ENCODE peak calls at places on chromosomes 16 and 17, in eight cellular contexts. One of them, this sample, is unnamed.

GRCh38 chr16:84851192-84852127 is 31.7 kb downstream of the CRISPLD2 start:
- DNase-seq in A549: peak
- DNase-seq in psoas muscle: no peak
- DNase-seq in cardiac muscle cell: peak
- DNase-seq in CD4-positive, alpha-beta memory T cell: no peak
- DNase-seq in tibial artery: no peak
- DNase-seq in HepG2: peak
- DNase-seq in heart right ventricle: no peak
- DNase-seq in this sample: no peak

GRCh38 chr16:27254262-27254811 is 14.2 kb downstream of the NSMCE1 start:
- DNase-seq in A549: no peak
- DNase-seq in psoas muscle: no peak
- DNase-seq in cardiac muscle cell: no peak
- DNase-seq in CD4-positive, alpha-beta memory T cell: no peak
- DNase-seq in tibial artery: no peak
- DNase-seq in HepG2: no peak
- DNase-seq in heart right ventricle: no peak
- DNase-seq in this sample: peak

GRCh38 chr17:79730769-79731483 is at the start of gene ENPP7:
- DNase-seq in A549: no peak
- DNase-seq in psoas muscle: no peak
- DNase-seq in cardiac muscle cell: no peak
- DNase-seq in CD4-positive, alpha-beta memory T cell: no peak
- DNase-seq in tibial artery: no peak
- DNase-seq in HepG2: peak
- DNase-seq in heart right ventricle: no peak
- DNase-seq in this sample: no peak

GRCh38 chr16:27999687-28000086 is 63.8 kb downstream of the GSG1L start:
- DNase-seq in A549: no peak
- DNase-seq in psoas muscle: no peak
- DNase-seq in cardiac muscle cell: no peak
- DNase-seq in CD4-positive, alpha-beta memory T cell: no peak
- DNase-seq in tibial artery: no peak
- DNase-seq in HepG2: no peak
- DNase-seq in heart right ventricle: no peak
- DNase-seq in this sample: no peak

GRCh38 chr17:7782237-7782636 is 51.8 kb upstream of the KDM6B start:
- DNase-seq in A549: no peak
- DNase-seq in psoas muscle: no peak
- DNase-seq in cardiac muscle cell: peak
- DNase-seq in CD4-positive, alpha-beta memory T cell: no peak
- DNase-seq in tibial artery: no peak
- DNase-seq in HepG2: no peak
- DNase-seq in heart right ventricle: no peak
- DNase-seq in this sample: no peak

GRCh38 chr16:15650698-15651161 is 685 bp downstream of the NDE1 start:
- DNase-seq in A549: no peak
- DNase-seq in psoas muscle: no peak
- DNase-seq in cardiac muscle cell: peak
- DNase-seq in CD4-positive, alpha-beta memory T cell: peak
- DNase-seq in tibial artery: peak
- DNase-seq in HepG2: no peak
- DNase-seq in heart right ventricle: no peak
- DNase-seq in this sample: no peak

GRCh38 chr17:2721603-2722002 is 10.0 kb upstream of the CLUH start:
- DNase-seq in A549: no peak
- DNase-seq in psoas muscle: no peak
- DNase-seq in cardiac muscle cell: no peak
- DNase-seq in CD4-positive, alpha-beta memory T cell: no peak
- DNase-seq in tibial artery: no peak
- DNase-seq in HepG2: no peak
- DNase-seq in heart right ventricle: no peak
- DNase-seq in this sample: no peak

GRCh38 chr16:77212736-77213541 is 13.7 kb downstream of the SYCE1L start:
- DNase-seq in A549: peak
- DNase-seq in psoas muscle: peak
- DNase-seq in cardiac muscle cell: peak
- DNase-seq in CD4-positive, alpha-beta memory T cell: peak
- DNase-seq in tibial artery: no peak
- DNase-seq in HepG2: no peak
- DNase-seq in heart right ventricle: peak
- DNase-seq in this sample: no peak

GRCh38 chr16:8590161-8590688 is at the start of gene TMEM114:
- DNase-seq in A549: no peak
- DNase-seq in psoas muscle: no peak
- DNase-seq in cardiac muscle cell: no peak
- DNase-seq in CD4-positive, alpha-beta memory T cell: no peak
- DNase-seq in tibial artery: no peak
- DNase-seq in HepG2: no peak
- DNase-seq in heart right ventricle: no peak
- DNase-seq in this sample: no peak

GRCh38 chr16:21157632-21158031 is 842 bp upstream of the LDAF1 start:
- DNase-seq in A549: no peak
- DNase-seq in psoas muscle: no peak
- DNase-seq in cardiac muscle cell: no peak
- DNase-seq in CD4-positive, alpha-beta memory T cell: no peak
- DNase-seq in tibial artery: no peak
- DNase-seq in HepG2: no peak
- DNase-seq in heart right ventricle: no peak
- DNase-seq in this sample: no peak

GRCh38 chr16:21161211-21161610 is 2.7 kb downstream of the LDAF1 start:
- DNase-seq in A549: no peak
- DNase-seq in psoas muscle: no peak
- DNase-seq in cardiac muscle cell: no peak
- DNase-seq in CD4-positive, alpha-beta memory T cell: no peak
- DNase-seq in tibial artery: no peak
- DNase-seq in HepG2: no peak
- DNase-seq in heart right ventricle: peak
- DNase-seq in this sample: no peak

GRCh38 chr16:21158208-21159110 is at the start of gene LDAF1:
- DNase-seq in A549: peak
- DNase-seq in psoas muscle: peak
- DNase-seq in cardiac muscle cell: peak
- DNase-seq in CD4-positive, alpha-beta memory T cell: peak
- DNase-seq in tibial artery: peak
- DNase-seq in HepG2: peak
- DNase-seq in heart right ventricle: peak
- DNase-seq in this sample: no peak

GRCh38 chr16:21160276-21160675 is 1.8 kb downstream of the LDAF1 start:
- DNase-seq in A549: no peak
- DNase-seq in psoas muscle: no peak
- DNase-seq in cardiac muscle cell: no peak
- DNase-seq in CD4-positive, alpha-beta memory T cell: no peak
- DNase-seq in tibial artery: no peak
- DNase-seq in HepG2: no peak
- DNase-seq in heart right ventricle: no peak
- DNase-seq in this sample: no peak

DNA sequence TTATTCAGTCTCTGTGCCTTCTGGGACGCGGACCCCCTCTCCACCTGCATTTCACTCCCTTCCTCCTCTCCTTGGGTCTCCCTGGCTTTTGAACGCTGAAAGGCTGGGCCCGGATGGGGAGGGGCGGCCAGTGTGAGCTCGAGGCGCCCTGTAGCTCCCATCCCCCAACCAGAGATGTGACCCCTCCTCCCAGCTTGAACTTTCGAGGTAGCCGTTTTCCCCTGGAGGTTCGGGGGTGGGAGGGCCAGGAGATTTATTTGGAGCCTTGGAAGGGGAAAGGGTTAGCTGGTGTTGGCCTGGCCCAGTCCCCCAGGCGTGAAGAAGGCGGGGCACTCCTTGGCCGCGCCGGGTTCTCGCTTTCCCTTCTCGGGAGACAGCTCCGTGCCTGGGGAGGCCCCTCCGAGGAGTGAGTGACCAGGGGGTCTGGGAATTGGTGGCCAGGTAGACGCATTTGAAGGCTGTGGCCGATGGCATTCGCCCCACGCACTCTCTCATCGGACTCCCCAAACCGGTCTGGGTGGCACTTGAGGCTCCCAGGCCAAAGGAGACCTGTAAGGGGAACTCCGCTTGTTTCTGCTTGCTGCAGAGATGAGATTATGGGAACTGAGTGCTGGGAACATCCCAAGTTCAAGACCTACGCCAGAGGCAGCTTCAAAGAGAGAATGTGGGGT is 942 bp downstream of the LDAF1 start:
- DNase-seq in A549: no peak
- DNase-seq in psoas muscle: peak
- DNase-seq in cardiac muscle cell: no peak
- DNase-seq in CD4-positive, alpha-beta memory T cell: peak
- DNase-seq in tibial artery: peak
- DNase-seq in HepG2: no peak
- DNase-seq in heart right ventricle: peak
- DNase-seq in this sample: no peak
- H3K27ac ChIP-seq in A549: peak
- H3K27ac ChIP-seq in psoas muscle: peak
- H3K27ac ChIP-seq in cardiac muscle cell: no peak
- H3K27ac ChIP-seq in CD4-positive, alpha-beta memory T cell: peak
- H3K27ac ChIP-seq in tibial artery: peak
- H3K27ac ChIP-seq in HepG2: no peak
- H3K27ac ChIP-seq in heart right ventricle: peak
- H3K27ac ChIP-seq in this sample: peak

DNA sequence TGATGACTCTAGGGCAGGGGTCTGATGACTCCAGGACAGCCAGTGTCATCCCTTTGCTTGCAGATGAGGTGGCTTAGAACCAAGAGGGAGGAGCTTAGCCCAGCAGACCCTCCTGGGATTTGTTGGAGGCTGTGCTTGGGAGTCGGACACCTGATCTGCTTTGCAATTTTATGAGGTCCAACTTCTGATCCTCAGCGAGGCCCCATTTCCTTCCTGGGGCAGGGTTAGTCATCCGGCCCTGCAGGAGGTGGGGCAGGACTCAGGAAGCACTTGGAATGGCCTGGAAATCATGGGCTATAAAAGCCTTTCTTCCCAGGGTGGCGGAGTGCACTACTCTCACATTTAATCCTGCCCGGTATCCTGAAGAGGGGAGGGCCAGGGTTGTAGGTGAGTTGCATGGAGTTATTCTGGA is 168.5 kb downstream of the MSI2 start:
- DNase-seq in A549: no peak
- DNase-seq in psoas muscle: no peak
- DNase-seq in cardiac muscle cell: peak
- DNase-seq in CD4-positive, alpha-beta memory T cell: no peak
- DNase-seq in tibial artery: no peak
- DNase-seq in HepG2: peak
- DNase-seq in heart right ventricle: no peak
- DNase-seq in this sample: no peak
- H3K27ac ChIP-seq in A549: no peak
- H3K27ac ChIP-seq in psoas muscle: no peak
- H3K27ac ChIP-seq in cardiac muscle cell: no peak
- H3K27ac ChIP-seq in CD4-positive, alpha-beta memory T cell: no peak
- H3K27ac ChIP-seq in tibial artery: no peak
- H3K27ac ChIP-seq in HepG2: no peak
- H3K27ac ChIP-seq in heart right ventricle: no peak
- H3K27ac ChIP-seq in this sample: peak

GRCh38 chr17:81102869-81103268 is 62.4 kb upstream of the PVALEF start:
- DNase-seq in A549: no peak
- DNase-seq in psoas muscle: no peak
- DNase-seq in cardiac muscle cell: no peak
- DNase-seq in CD4-positive, alpha-beta memory T cell: no peak
- DNase-seq in tibial artery: no peak
- DNase-seq in HepG2: no peak
- DNase-seq in heart right ventricle: no peak
- DNase-seq in this sample: no peak

GRCh38 chr17:81101614-81102306 is 63.5 kb upstream of the PVALEF start:
- DNase-seq in A549: peak
- DNase-seq in psoas muscle: peak
- DNase-seq in cardiac muscle cell: peak
- DNase-seq in CD4-positive, alpha-beta memory T cell: peak
- DNase-seq in tibial artery: peak
- DNase-seq in HepG2: peak
- DNase-seq in heart right ventricle: peak
- DNase-seq in this sample: peak

GRCh38 chr17:81100668-81101067 is 64.6 kb upstream of the PVALEF start:
- DNase-seq in A549: no peak
- DNase-seq in psoas muscle: no peak
- DNase-seq in cardiac muscle cell: no peak
- DNase-seq in CD4-positive, alpha-beta memory T cell: no peak
- DNase-seq in tibial artery: no peak
- DNase-seq in HepG2: no peak
- DNase-seq in heart right ventricle: no peak
- DNase-seq in this sample: no peak

GRCh38 chr17:81102352-81102751 is 63.0 kb upstream of the PVALEF start:
- DNase-seq in A549: no peak
- DNase-seq in psoas muscle: no peak
- DNase-seq in cardiac muscle cell: no peak
- DNase-seq in CD4-positive, alpha-beta memory T cell: no peak
- DNase-seq in tibial artery: no peak
- DNase-seq in HepG2: no peak
- DNase-seq in heart right ventricle: no peak
- DNase-seq in this sample: no peak

DNA sequence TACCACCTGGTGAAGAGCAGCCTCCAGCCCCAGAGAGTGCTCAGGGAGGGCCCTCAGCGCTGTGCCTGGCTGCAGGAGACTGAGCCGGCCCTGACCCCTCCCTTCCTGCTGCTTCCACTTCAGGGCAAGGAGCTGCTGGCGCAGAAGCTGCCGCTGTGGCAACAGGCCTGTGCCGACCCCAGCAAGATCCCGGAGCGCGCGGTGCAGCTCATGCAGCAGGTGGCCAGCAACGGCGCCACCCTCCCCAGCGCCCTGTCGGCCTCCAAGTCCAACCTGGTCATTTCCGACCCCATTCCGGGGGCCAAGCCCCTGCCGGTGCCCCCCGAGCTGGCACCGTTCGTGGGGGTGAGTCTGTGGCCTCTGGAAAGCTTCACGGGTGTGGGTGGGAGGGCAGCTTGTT is 61.9 kb upstream of the PVALEF start:
- DNase-seq in A549: no peak
- DNase-seq in psoas muscle: no peak
- DNase-seq in cardiac muscle cell: no peak
- DNase-seq in CD4-positive, alpha-beta memory T cell: no peak
- DNase-seq in tibial artery: no peak
- DNase-seq in HepG2: no peak
- DNase-seq in heart right ventricle: no peak
- DNase-seq in this sample: no peak
- H3K27ac ChIP-seq in A549: no peak
- H3K27ac ChIP-seq in psoas muscle: no peak
- H3K27ac ChIP-seq in cardiac muscle cell: no peak
- H3K27ac ChIP-seq in CD4-positive, alpha-beta memory T cell: no peak
- H3K27ac ChIP-seq in tibial artery: no peak
- H3K27ac ChIP-seq in HepG2: no peak
- H3K27ac ChIP-seq in heart right ventricle: no peak
- H3K27ac ChIP-seq in this sample: no peak

GRCh38 chr17:59621771-59622170 is 2.1 kb downstream of the CLTC start:
- DNase-seq in A549: no peak
- DNase-seq in psoas muscle: no peak
- DNase-seq in cardiac muscle cell: no peak
- DNase-seq in CD4-positive, alpha-beta memory T cell: no peak
- DNase-seq in tibial artery: no peak
- DNase-seq in HepG2: no peak
- DNase-seq in heart right ventricle: no peak
- DNase-seq in this sample: no peak
- H3K27ac ChIP-seq in A549: no peak
- H3K27ac ChIP-seq in psoas muscle: peak
- H3K27ac ChIP-seq in cardiac muscle cell: peak
- H3K27ac ChIP-seq in CD4-positive, alpha-beta memory T cell: peak
- H3K27ac ChIP-seq in tibial artery: peak
- H3K27ac ChIP-seq in HepG2: peak
- H3K27ac ChIP-seq in heart right ventricle: no peak
- H3K27ac ChIP-seq in this sample: no peak